ENCODE peak calls at places on chromosomes 2 and 18, in five cellular contexts. One of them, this sample, is unnamed.

GRCh38 chr2:41937921-41938708 is 109.7 kb upstream of the PKDCC start:
- DNase-seq in activated CD8-positive, alpha-beta memory T cell treated with anti-CD3 and anti-CD28 coated beads, Interleukin-2, amount 50 U/mL, for 48 hours: no peak
- DNase-seq in CD4-positive, alpha-beta T cell: no peak
- DNase-seq in choroid plexus epithelial cell: no peak
- DNase-seq in Jurkat, Clone E6-1: no peak
- DNase-seq in this sample: no peak

GRCh38 chr2:178243961-178244360 is 49.6 kb downstream of the OSBPL6 start:
- DNase-seq in activated CD8-positive, alpha-beta memory T cell treated with anti-CD3 and anti-CD28 coated beads, Interleukin-2, amount 50 U/mL, for 48 hours: no peak
- DNase-seq in CD4-positive, alpha-beta T cell: no peak
- DNase-seq in choroid plexus epithelial cell: no peak
- DNase-seq in Jurkat, Clone E6-1: no peak
- DNase-seq in this sample: no peak

GRCh38 chr2:166127217-166128155 is at the start of gene SCN1A:
- DNase-seq in activated CD8-positive, alpha-beta memory T cell treated with anti-CD3 and anti-CD28 coated beads, Interleukin-2, amount 50 U/mL, for 48 hours: no peak
- DNase-seq in CD4-positive, alpha-beta T cell: no peak
- DNase-seq in choroid plexus epithelial cell: peak
- DNase-seq in Jurkat, Clone E6-1: peak
- DNase-seq in this sample: peak

GRCh38 chr2:58594175-58594574 is 353.1 kb upstream of the FANCL start:
- DNase-seq in activated CD8-positive, alpha-beta memory T cell treated with anti-CD3 and anti-CD28 coated beads, Interleukin-2, amount 50 U/mL, for 48 hours: no peak
- DNase-seq in CD4-positive, alpha-beta T cell: no peak
- DNase-seq in choroid plexus epithelial cell: peak
- DNase-seq in Jurkat, Clone E6-1: no peak
- DNase-seq in this sample: no peak

GRCh38 chr2:38376346-38376682 is 759 bp downstream of the ATL2 start:
- DNase-seq in activated CD8-positive, alpha-beta memory T cell treated with anti-CD3 and anti-CD28 coated beads, Interleukin-2, amount 50 U/mL, for 48 hours: peak
- DNase-seq in CD4-positive, alpha-beta T cell: peak
- DNase-seq in choroid plexus epithelial cell: peak
- DNase-seq in Jurkat, Clone E6-1: peak
- DNase-seq in this sample: peak

GRCh38 chr2:191979221-191979730 is 132.4 kb upstream of the CAVIN2 start:
- DNase-seq in activated CD8-positive, alpha-beta memory T cell treated with anti-CD3 and anti-CD28 coated beads, Interleukin-2, amount 50 U/mL, for 48 hours: no peak
- DNase-seq in CD4-positive, alpha-beta T cell: no peak
- DNase-seq in choroid plexus epithelial cell: no peak
- DNase-seq in Jurkat, Clone E6-1: no peak
- DNase-seq in this sample: no peak

GRCh38 chr2:46134531-46135229 is 162.5 kb upstream of the EPAS1 start:
- DNase-seq in activated CD8-positive, alpha-beta memory T cell treated with anti-CD3 and anti-CD28 coated beads, Interleukin-2, amount 50 U/mL, for 48 hours: no peak
- DNase-seq in CD4-positive, alpha-beta T cell: no peak
- DNase-seq in choroid plexus epithelial cell: peak
- DNase-seq in Jurkat, Clone E6-1: no peak
- DNase-seq in this sample: peak

GRCh38 chr2:46024146-46024779 is 272.9 kb upstream of the EPAS1 start:
- DNase-seq in activated CD8-positive, alpha-beta memory T cell treated with anti-CD3 and anti-CD28 coated beads, Interleukin-2, amount 50 U/mL, for 48 hours: no peak
- DNase-seq in CD4-positive, alpha-beta T cell: no peak
- DNase-seq in choroid plexus epithelial cell: no peak
- DNase-seq in Jurkat, Clone E6-1: no peak
- DNase-seq in this sample: no peak

GRCh38 chr2:199484927-199485326 is 27.2 kb upstream of the SATB2 start:
- DNase-seq in activated CD8-positive, alpha-beta memory T cell treated with anti-CD3 and anti-CD28 coated beads, Interleukin-2, amount 50 U/mL, for 48 hours: no peak
- DNase-seq in CD4-positive, alpha-beta T cell: no peak
- DNase-seq in choroid plexus epithelial cell: peak
- DNase-seq in Jurkat, Clone E6-1: no peak
- DNase-seq in this sample: no peak

GRCh38 chr2:161150704-161151103 is 9.5 kb upstream of the TANK start:
- DNase-seq in activated CD8-positive, alpha-beta memory T cell treated with anti-CD3 and anti-CD28 coated beads, Interleukin-2, amount 50 U/mL, for 48 hours: no peak
- DNase-seq in CD4-positive, alpha-beta T cell: no peak
- DNase-seq in choroid plexus epithelial cell: no peak
- DNase-seq in Jurkat, Clone E6-1: no peak
- DNase-seq in this sample: no peak

GRCh38 chr2:230893881-230894781 is 29.4 kb downstream of the ITM2C start:
- DNase-seq in activated CD8-positive, alpha-beta memory T cell treated with anti-CD3 and anti-CD28 coated beads, Interleukin-2, amount 50 U/mL, for 48 hours: peak
- DNase-seq in CD4-positive, alpha-beta T cell: peak
- DNase-seq in choroid plexus epithelial cell: no peak
- DNase-seq in Jurkat, Clone E6-1: peak
- DNase-seq in this sample: no peak

GRCh38 chr2:220837226-220837625 is 734.9 kb downstream of the EPHA4 start:
- DNase-seq in activated CD8-positive, alpha-beta memory T cell treated with anti-CD3 and anti-CD28 coated beads, Interleukin-2, amount 50 U/mL, for 48 hours: no peak
- DNase-seq in CD4-positive, alpha-beta T cell: no peak
- DNase-seq in choroid plexus epithelial cell: no peak
- DNase-seq in Jurkat, Clone E6-1: no peak
- DNase-seq in this sample: no peak

GRCh38 chr2:170554278-170554955 is 160.7 kb upstream of the SP5 start:
- DNase-seq in activated CD8-positive, alpha-beta memory T cell treated with anti-CD3 and anti-CD28 coated beads, Interleukin-2, amount 50 U/mL, for 48 hours: no peak
- DNase-seq in CD4-positive, alpha-beta T cell: no peak
- DNase-seq in choroid plexus epithelial cell: peak
- DNase-seq in Jurkat, Clone E6-1: no peak
- DNase-seq in this sample: peak

GRCh38 chr2:143347901-143348300 is 218.7 kb downstream of the ARHGAP15 start:
- DNase-seq in activated CD8-positive, alpha-beta memory T cell treated with anti-CD3 and anti-CD28 coated beads, Interleukin-2, amount 50 U/mL, for 48 hours: no peak
- DNase-seq in CD4-positive, alpha-beta T cell: no peak
- DNase-seq in choroid plexus epithelial cell: no peak
- DNase-seq in Jurkat, Clone E6-1: no peak
- DNase-seq in this sample: no peak

GRCh38 chr18:67794512-67794911 is 278.0 kb upstream of the DSEL start:
- DNase-seq in activated CD8-positive, alpha-beta memory T cell treated with anti-CD3 and anti-CD28 coated beads, Interleukin-2, amount 50 U/mL, for 48 hours: no peak
- DNase-seq in CD4-positive, alpha-beta T cell: no peak
- DNase-seq in choroid plexus epithelial cell: peak
- DNase-seq in Jurkat, Clone E6-1: no peak
- DNase-seq in this sample: peak

GRCh38 chr2:128548461-128548891 is 229.8 kb upstream of the HS6ST1 start:
- DNase-seq in activated CD8-positive, alpha-beta memory T cell treated with anti-CD3 and anti-CD28 coated beads, Interleukin-2, amount 50 U/mL, for 48 hours: no peak
- DNase-seq in CD4-positive, alpha-beta T cell: no peak
- DNase-seq in choroid plexus epithelial cell: no peak
- DNase-seq in Jurkat, Clone E6-1: no peak
- DNase-seq in this sample: no peak

GRCh38 chr2:97748397-97748796 is 35.0 kb downstream of the ZAP70 start:
- DNase-seq in activated CD8-positive, alpha-beta memory T cell treated with anti-CD3 and anti-CD28 coated beads, Interleukin-2, amount 50 U/mL, for 48 hours: peak
- DNase-seq in CD4-positive, alpha-beta T cell: peak
- DNase-seq in choroid plexus epithelial cell: no peak
- DNase-seq in Jurkat, Clone E6-1: peak
- DNase-seq in this sample: no peak

GRCh38 chr18:27921904-27922541 is 254.9 kb downstream of the CDH2 start:
- DNase-seq in activated CD8-positive, alpha-beta memory T cell treated with anti-CD3 and anti-CD28 coated beads, Interleukin-2, amount 50 U/mL, for 48 hours: no peak
- DNase-seq in CD4-positive, alpha-beta T cell: no peak
- DNase-seq in choroid plexus epithelial cell: peak
- DNase-seq in Jurkat, Clone E6-1: no peak
- DNase-seq in this sample: peak

GRCh38 chr2:177254433-177255226 is 9.9 kb downstream of the NFE2L2 start:
- DNase-seq in activated CD8-positive, alpha-beta memory T cell treated with anti-CD3 and anti-CD28 coated beads, Interleukin-2, amount 50 U/mL, for 48 hours: no peak
- DNase-seq in CD4-positive, alpha-beta T cell: no peak
- DNase-seq in choroid plexus epithelial cell: peak
- DNase-seq in Jurkat, Clone E6-1: no peak
- DNase-seq in this sample: no peak

GRCh38 chr2:7666561-7667259 is 749.5 kb downstream of the RNF144A start:
- DNase-seq in activated CD8-positive, alpha-beta memory T cell treated with anti-CD3 and anti-CD28 coated beads, Interleukin-2, amount 50 U/mL, for 48 hours: no peak
- DNase-seq in CD4-positive, alpha-beta T cell: no peak
- DNase-seq in choroid plexus epithelial cell: no peak
- DNase-seq in Jurkat, Clone E6-1: no peak
- DNase-seq in this sample: no peak

GRCh38 chr18:58753976-58754375 is 82.7 kb downstream of the MALT1 start:
- DNase-seq in activated CD8-positive, alpha-beta memory T cell treated with anti-CD3 and anti-CD28 coated beads, Interleukin-2, amount 50 U/mL, for 48 hours: no peak
- DNase-seq in CD4-positive, alpha-beta T cell: no peak
- DNase-seq in choroid plexus epithelial cell: peak
- DNase-seq in Jurkat, Clone E6-1: no peak
- DNase-seq in this sample: no peak

GRCh38 chr2:85750509-85751299 is 3.1 kb upstream of the ATOH8 start:
- DNase-seq in activated CD8-positive, alpha-beta memory T cell treated with anti-CD3 and anti-CD28 coated beads, Interleukin-2, amount 50 U/mL, for 48 hours: peak
- DNase-seq in CD4-positive, alpha-beta T cell: peak
- DNase-seq in choroid plexus epithelial cell: peak
- DNase-seq in Jurkat, Clone E6-1: no peak
- DNase-seq in this sample: no peak

GRCh38 chr2:232551289-232551688 is 800 bp downstream of the EIF4E2 start:
- DNase-seq in activated CD8-positive, alpha-beta memory T cell treated with anti-CD3 and anti-CD28 coated beads, Interleukin-2, amount 50 U/mL, for 48 hours: no peak
- DNase-seq in CD4-positive, alpha-beta T cell: no peak
- DNase-seq in choroid plexus epithelial cell: no peak
- DNase-seq in Jurkat, Clone E6-1: no peak
- DNase-seq in this sample: no peak

GRCh38 chr2:17593841-17594482 is 53.5 kb downstream of the VSNL1 start:
- DNase-seq in activated CD8-positive, alpha-beta memory T cell treated with anti-CD3 and anti-CD28 coated beads, Interleukin-2, amount 50 U/mL, for 48 hours: no peak
- DNase-seq in CD4-positive, alpha-beta T cell: no peak
- DNase-seq in choroid plexus epithelial cell: peak
- DNase-seq in Jurkat, Clone E6-1: no peak
- DNase-seq in this sample: no peak

GRCh38 chr2:162029287-162029901 is 44.6 kb downstream of the DPP4 start:
- DNase-seq in activated CD8-positive, alpha-beta memory T cell treated with anti-CD3 and anti-CD28 coated beads, Interleukin-2, amount 50 U/mL, for 48 hours: no peak
- DNase-seq in CD4-positive, alpha-beta T cell: no peak
- DNase-seq in choroid plexus epithelial cell: no peak
- DNase-seq in Jurkat, Clone E6-1: no peak
- DNase-seq in this sample: peak

GRCh38 chr2:3128786-3129185 is 248.8 kb downstream of the EIPR1 start:
- DNase-seq in activated CD8-positive, alpha-beta memory T cell treated with anti-CD3 and anti-CD28 coated beads, Interleukin-2, amount 50 U/mL, for 48 hours: no peak
- DNase-seq in CD4-positive, alpha-beta T cell: no peak
- DNase-seq in choroid plexus epithelial cell: no peak
- DNase-seq in Jurkat, Clone E6-1: no peak
- DNase-seq in this sample: no peak

GRCh38 chr2:36949845-36950244 is 16.5 kb downstream of the STRN start:
- DNase-seq in activated CD8-positive, alpha-beta memory T cell treated with anti-CD3 and anti-CD28 coated beads, Interleukin-2, amount 50 U/mL, for 48 hours: no peak
- DNase-seq in CD4-positive, alpha-beta T cell: no peak
- DNase-seq in choroid plexus epithelial cell: no peak
- DNase-seq in Jurkat, Clone E6-1: no peak
- DNase-seq in this sample: no peak

GRCh38 chr2:170155022-170155722 is 22.8 kb upstream of the MYO3B start:
- DNase-seq in activated CD8-positive, alpha-beta memory T cell treated with anti-CD3 and anti-CD28 coated beads, Interleukin-2, amount 50 U/mL, for 48 hours: no peak
- DNase-seq in CD4-positive, alpha-beta T cell: no peak
- DNase-seq in choroid plexus epithelial cell: peak
- DNase-seq in Jurkat, Clone E6-1: no peak
- DNase-seq in this sample: peak

GRCh38 chr2:101396352-101396717 is 9.0 kb upstream of the CREG2 start:
- DNase-seq in activated CD8-positive, alpha-beta memory T cell treated with anti-CD3 and anti-CD28 coated beads, Interleukin-2, amount 50 U/mL, for 48 hours: no peak
- DNase-seq in CD4-positive, alpha-beta T cell: no peak
- DNase-seq in choroid plexus epithelial cell: peak
- DNase-seq in Jurkat, Clone E6-1: no peak
- DNase-seq in this sample: peak

GRCh38 chr2:32825291-32825712 is 121.5 kb upstream of the LTBP1 start:
- DNase-seq in activated CD8-positive, alpha-beta memory T cell treated with anti-CD3 and anti-CD28 coated beads, Interleukin-2, amount 50 U/mL, for 48 hours: no peak
- DNase-seq in CD4-positive, alpha-beta T cell: no peak
- DNase-seq in choroid plexus epithelial cell: peak
- DNase-seq in Jurkat, Clone E6-1: no peak
- DNase-seq in this sample: peak

GRCh38 chr2:36539631-36540030 is 58.3 kb downstream of the FEZ2 start:
- DNase-seq in activated CD8-positive, alpha-beta memory T cell treated with anti-CD3 and anti-CD28 coated beads, Interleukin-2, amount 50 U/mL, for 48 hours: no peak
- DNase-seq in CD4-positive, alpha-beta T cell: no peak
- DNase-seq in choroid plexus epithelial cell: no peak
- DNase-seq in Jurkat, Clone E6-1: no peak
- DNase-seq in this sample: no peak

GRCh38 chr2:13543550-13543949 is 826.8 kb downstream of the TRIB2 start:
- DNase-seq in activated CD8-positive, alpha-beta memory T cell treated with anti-CD3 and anti-CD28 coated beads, Interleukin-2, amount 50 U/mL, for 48 hours: no peak
- DNase-seq in CD4-positive, alpha-beta T cell: no peak
- DNase-seq in choroid plexus epithelial cell: no peak
- DNase-seq in Jurkat, Clone E6-1: no peak
- DNase-seq in this sample: no peak

GRCh38 chr18:35514283-35514682 is 16.5 kb upstream of the INO80C start:
- DNase-seq in activated CD8-positive, alpha-beta memory T cell treated with anti-CD3 and anti-CD28 coated beads, Interleukin-2, amount 50 U/mL, for 48 hours: no peak
- DNase-seq in CD4-positive, alpha-beta T cell: no peak
- DNase-seq in choroid plexus epithelial cell: no peak
- DNase-seq in Jurkat, Clone E6-1: no peak
- DNase-seq in this sample: no peak

GRCh38 chr2:68807821-68808266 is 63.4 kb downstream of the BMP10 start:
- DNase-seq in activated CD8-positive, alpha-beta memory T cell treated with anti-CD3 and anti-CD28 coated beads, Interleukin-2, amount 50 U/mL, for 48 hours: no peak
- DNase-seq in CD4-positive, alpha-beta T cell: no peak
- DNase-seq in choroid plexus epithelial cell: no peak
- DNase-seq in Jurkat, Clone E6-1: peak
- DNase-seq in this sample: peak

GRCh38 chr2:74500578-74500946 is 1.2 kb upstream of the LBX2 start:
- DNase-seq in activated CD8-positive, alpha-beta memory T cell treated with anti-CD3 and anti-CD28 coated beads, Interleukin-2, amount 50 U/mL, for 48 hours: no peak
- DNase-seq in CD4-positive, alpha-beta T cell: no peak
- DNase-seq in choroid plexus epithelial cell: no peak
- DNase-seq in Jurkat, Clone E6-1: no peak
- DNase-seq in this sample: no peak

GRCh38 chr18:59823611-59824195 is 76.1 kb upstream of the PMAIP1 start:
- DNase-seq in activated CD8-positive, alpha-beta memory T cell treated with anti-CD3 and anti-CD28 coated beads, Interleukin-2, amount 50 U/mL, for 48 hours: peak
- DNase-seq in CD4-positive, alpha-beta T cell: no peak
- DNase-seq in choroid plexus epithelial cell: peak
- DNase-seq in Jurkat, Clone E6-1: peak
- DNase-seq in this sample: peak

GRCh38 chr18:41058351-41059125 is 896.5 kb upstream of the PIK3C3 start:
- DNase-seq in activated CD8-positive, alpha-beta memory T cell treated with anti-CD3 and anti-CD28 coated beads, Interleukin-2, amount 50 U/mL, for 48 hours: no peak
- DNase-seq in CD4-positive, alpha-beta T cell: no peak
- DNase-seq in choroid plexus epithelial cell: no peak
- DNase-seq in Jurkat, Clone E6-1: no peak
- DNase-seq in this sample: peak

GRCh38 chr2:26628561-26629345 is 12.4 kb downstream of the CIB4 start:
- DNase-seq in activated CD8-positive, alpha-beta memory T cell treated with anti-CD3 and anti-CD28 coated beads, Interleukin-2, amount 50 U/mL, for 48 hours: no peak
- DNase-seq in CD4-positive, alpha-beta T cell: no peak
- DNase-seq in choroid plexus epithelial cell: no peak
- DNase-seq in Jurkat, Clone E6-1: no peak
- DNase-seq in this sample: no peak

GRCh38 chr2:128520787-128521186 is 202.1 kb upstream of the HS6ST1 start:
- DNase-seq in activated CD8-positive, alpha-beta memory T cell treated with anti-CD3 and anti-CD28 coated beads, Interleukin-2, amount 50 U/mL, for 48 hours: peak
- DNase-seq in CD4-positive, alpha-beta T cell: no peak
- DNase-seq in choroid plexus epithelial cell: no peak
- DNase-seq in Jurkat, Clone E6-1: peak
- DNase-seq in this sample: no peak

GRCh38 chr18:42030586-42031182 is 75.7 kb downstream of the PIK3C3 start:
- DNase-seq in activated CD8-positive, alpha-beta memory T cell treated with anti-CD3 and anti-CD28 coated beads, Interleukin-2, amount 50 U/mL, for 48 hours: no peak
- DNase-seq in CD4-positive, alpha-beta T cell: no peak
- DNase-seq in choroid plexus epithelial cell: peak
- DNase-seq in Jurkat, Clone E6-1: peak
- DNase-seq in this sample: peak